ENCODE peak calls at places on chromosome 3, in seven cellular contexts. I, T, Y, N, M, C and J are unnamed samples.

GRCh38 chr3:170524072-170524471 is 61.8 kb downstream of the SLC7A14 start:
- DNase-seq in T (peak; percentile 61), N (no peak), Y (peak; percentile 65), I (no peak), M (no peak), C (no peak), J (no peak)

GRCh38 chr3:125055165-125055912 is 458 bp downstream of the HEG1 start:
- DNase-seq in I (no peak), T (peak; percentile 20), C (no peak), M (no peak), N (no peak), Y (no peak), J (peak; percentile 68)

GRCh38 chr3:183954875-183955274 is 62.8 kb downstream of the ABCC5 start:
- DNase-seq in N (no peak), M (no peak), Y (peak; percentile 75), T (no peak), I (peak; percentile 65), C (no peak), J (peak; percentile 23)

GRCh38 chr3:37183375-37183831 is 9.0 kb upstream of the LRRFIP2 start:
- DNase-seq in C (peak; percentile 82), M (no peak), T (peak; percentile 96), I (no peak), N (peak; percentile 75), Y (peak; percentile 31), J (no peak)

GRCh38 chr3:49489247-49489646 is 19.2 kb downstream of the DAG1 start:
- DNase-seq in M (no peak), Y (no peak), T (no peak), N (no peak), C (no peak), I (no peak), J (no peak)

GRCh38 chr3:46724360-46724890 is 6.8 kb upstream of the PRSS50 start:
- DNase-seq in N (no peak), T (no peak), C (no peak), Y (no peak), M (no peak), I (no peak), J (no peak)

GRCh38 chr3:127473244-127474024 is 117.1 kb downstream of the TPRA1 start:
- DNase-seq in N (no peak), M (no peak), I (peak; percentile 93), T (no peak), Y (peak; percentile 85), C (no peak), J (peak; percentile 84)

GRCh38 chr3:114404590-114404989 is 110.8 kb downstream of the TIGIT start:
- DNase-seq in M (no peak), T (peak; percentile 61), C (no peak), N (peak; percentile 52), I (no peak), Y (no peak), J (no peak)

GRCh38 chr3:71063768-71064287 is 519.7 kb downstream of the FOXP1 start:
- DNase-seq in I (no peak), Y (peak; percentile 66), C (peak; percentile 18), M (peak; percentile 33), N (peak; percentile 60), T (peak; percentile 45), J (no peak)

GRCh38 chr3:166663194-166663593 is 716.9 kb downstream of the ZBBX start:
- DNase-seq in N (no peak), M (no peak), C (peak; percentile 63), I (no peak), Y (peak; percentile 51), T (no peak), J (no peak)

GRCh38 chr3:3705090-3705775 is 94.0 kb upstream of the LRRN1 start:
- DNase-seq in T (no peak), N (no peak), C (no peak), M (peak; percentile 27), I (no peak), Y (peak; percentile 47), J (peak; percentile 47)

GRCh38 chr3:14514323-14514720 is 25.8 kb downstream of the GRIP2 start:
- DNase-seq in T (no peak), M (no peak), N (no peak), C (no peak), I (peak; percentile 26), Y (no peak), J (no peak)

GRCh38 chr3:14517601-14518431 is 22.3 kb downstream of the GRIP2 start:
- DNase-seq in I (peak; percentile 23), N (no peak), M (no peak), C (no peak), Y (no peak), T (no peak), J (no peak)

GRCh38 chr3:14518893-14519292 is 21.2 kb downstream of the GRIP2 start:
- DNase-seq in C (no peak), I (peak; percentile 10), M (no peak), N (no peak), Y (no peak), T (no peak), J (no peak)

GRCh38 chr3:14518432-14518802 is 21.7 kb downstream of the GRIP2 start:
- DNase-seq in M (no peak), C (no peak), T (no peak), Y (no peak), I (peak; percentile 12), N (no peak), J (no peak)

DNA sequence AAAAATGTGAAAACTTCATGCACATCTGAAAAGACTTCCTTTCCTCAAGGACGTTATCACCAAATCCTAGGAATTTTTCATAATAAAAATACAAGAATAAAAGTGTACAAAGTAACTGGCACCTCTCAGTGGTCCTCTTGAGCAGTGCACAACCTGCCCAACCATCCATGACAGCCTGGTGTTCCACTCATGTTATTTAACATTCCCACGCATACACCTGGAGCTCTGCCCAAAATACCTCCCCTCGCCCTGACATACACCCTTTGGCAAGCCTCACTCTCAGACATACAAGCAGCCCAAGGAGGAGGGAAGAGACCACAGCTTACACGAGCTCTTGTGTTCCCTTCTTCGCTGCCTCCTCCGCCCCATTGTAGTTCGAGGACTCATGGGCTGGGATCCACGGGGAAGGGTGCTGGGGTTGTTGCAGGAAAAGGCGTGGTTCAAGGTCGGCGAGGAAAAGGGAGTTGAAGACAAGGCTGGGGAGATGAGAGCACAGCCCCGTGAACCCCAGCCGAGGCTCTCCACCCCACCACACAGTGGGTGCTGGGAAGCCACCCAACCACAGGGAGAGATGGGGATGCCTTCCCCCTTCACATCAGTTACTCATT is 23.3 kb downstream of the GRIP2 start:
- DNase-seq in C (no peak), Y (no peak), M (no peak), N (no peak), T (no peak), I (peak; percentile 14), J (no peak)
- H2BK120ac ChIP-seq in C (no peak overlapping the region), Y (no peak overlapping the region), M (no peak overlapping the region), N (no peak overlapping the region), T (no peak overlapping the region), I (no peak overlapping the region), J (no peak overlapping the region)

DNA sequence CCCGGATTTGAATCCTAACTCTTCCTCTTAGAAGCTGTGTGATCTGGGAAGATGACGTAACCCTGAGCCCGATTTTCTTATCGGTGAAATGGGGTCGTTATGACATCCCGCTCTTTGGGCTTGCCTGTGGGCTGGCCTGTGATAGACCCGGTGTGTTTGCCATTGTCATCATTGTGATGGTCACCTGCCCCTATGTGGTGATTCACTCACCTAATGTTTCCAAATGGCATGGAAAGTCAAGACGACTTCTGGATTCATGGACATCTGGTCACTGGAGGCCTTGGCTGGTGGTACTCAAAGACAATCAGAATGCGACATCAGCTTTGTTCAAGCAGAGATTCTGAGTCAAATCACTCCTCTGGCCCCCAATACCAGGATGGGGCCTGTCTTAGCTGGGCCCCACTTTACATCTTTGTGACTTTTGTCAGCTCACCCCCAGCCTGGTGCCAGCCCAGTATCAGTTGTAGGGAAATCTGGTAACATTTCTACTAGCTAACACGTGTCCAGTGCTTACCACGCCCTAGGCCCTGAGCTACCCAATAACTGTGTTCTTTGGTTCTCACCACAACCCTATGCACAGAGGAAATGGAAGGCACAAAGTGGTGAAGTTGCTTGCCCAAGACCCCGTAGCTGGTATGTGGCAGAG is 2.8 kb downstream of the TMEM43 start:
- DNase-seq in C (peak; percentile 41), M (no peak), Y (no peak), T (no peak), I (peak; percentile 2), N (no peak), J (no peak)
- H2BK120ac ChIP-seq in C (no peak overlapping the region), M (no peak overlapping the region), Y (no peak overlapping the region), T (no peak overlapping the region), I (no peak overlapping the region), N (no peak overlapping the region), J (no peak overlapping the region)

GRCh38 chr3:33174095-33174494 is 44.5 kb downstream of the SUSD5 start:
- DNase-seq in N (no peak), T (no peak), C (no peak), M (no peak), Y (no peak), I (no peak), J (no peak)

GRCh38 chr3:33173103-33173502 is 45.5 kb downstream of the SUSD5 start:
- DNase-seq in T (no peak), M (no peak), C (no peak), N (no peak), I (no peak), Y (no peak), J (no peak)

GRCh38 chr3:33171580-33171979 is 47.0 kb downstream of the SUSD5 start:
- DNase-seq in M (no peak), N (no peak), I (no peak), C (no peak), T (no peak), Y (no peak), J (no peak)

GRCh38 chr3:33173672-33174071 is 44.9 kb downstream of the SUSD5 start:
- DNase-seq in T (no peak), M (no peak), N (no peak), Y (no peak), I (no peak), C (no peak), J (no peak)

GRCh38 chr3:33174711-33175409 is 43.8 kb downstream of the SUSD5 start:
- DNase-seq in Y (no peak), C (no peak), M (no peak), T (peak; percentile 10), N (no peak), I (no peak), J (no peak)
- H2BK120ac ChIP-seq in Y (no peak overlapping the region), C (no peak overlapping the region), M (no peak overlapping the region), T (no peak overlapping the region), N (no peak overlapping the region), I (no peak overlapping the region), J (no peak overlapping the region)

GRCh38 chr3:414063-414462 is 217.5 kb downstream of the CHL1 start:
- DNase-seq in I (no peak), M (no peak), N (peak; percentile 7), Y (peak; percentile 19), C (no peak), T (peak; percentile 10), J (no peak)

GRCh38 chr3:403826-404225 is 207.3 kb downstream of the CHL1 start:
- DNase-seq in I (no peak), C (no peak), N (no peak), M (no peak), T (no peak), Y (no peak), J (no peak)

GRCh38 chr3:411183-411681 is 214.7 kb downstream of the CHL1 start:
- DNase-seq in N (no peak), I (no peak), C (no peak), T (no peak), M (no peak), Y (no peak), J (no peak)

DNA sequence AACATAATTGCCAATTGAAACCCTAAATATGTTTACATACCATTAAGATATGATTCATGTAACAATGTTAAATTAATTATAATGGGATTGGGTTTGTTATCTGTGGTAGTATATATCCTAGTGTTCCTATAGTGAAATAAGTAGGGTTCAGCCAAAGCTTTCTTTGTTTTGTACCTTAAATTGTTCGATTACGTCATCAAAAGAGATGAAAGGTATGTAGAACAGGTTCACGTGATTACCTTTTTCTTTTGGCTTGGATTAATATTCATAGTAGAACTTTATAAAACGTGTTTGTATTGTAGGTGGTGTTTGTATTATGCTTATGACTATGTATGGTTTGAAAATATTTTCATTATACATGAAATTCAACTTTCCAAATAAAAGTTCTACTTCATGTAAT is 212.4 kb downstream of the CHL1 start:
- DNase-seq in I (no peak), N (no peak), M (no peak), Y (no peak), C (no peak), T (no peak), J (no peak)
- H2BK120ac ChIP-seq in I (no peak overlapping the region), N (no peak overlapping the region), M (no peak overlapping the region), Y (no peak overlapping the region), C (no peak overlapping the region), T (no peak overlapping the region), J (no peak overlapping the region)